ENCODE peak calls at places on chromosomes 13 and 19, in seven cellular contexts. G is breast epithelium, E is NB4, T is spleen, Q is body of pancreas, K is testis, H is uterus. M is an unnamed sample.

GRCh38 chr19:1162404-1163282 is 11.4 kb downstream of the SBNO2 start:
- DNase-seq in K (no peak), T (peak; percentile 75), H (no peak), E (peak; percentile 40), G (no peak), Q (no peak), M (no peak)

GRCh38 chr13:75366380-75367280 is 115.3 kb downstream of the TBC1D4 start:
- DNase-seq in T (no peak), H (no peak), K (no peak), E (no peak), Q (no peak), G (no peak), M (peak; percentile 80)

GRCh38 chr19:10292206-10292788 is 2.5 kb downstream of the ICAM5 start:
- DNase-seq in K (peak; percentile 78), H (peak; percentile 54), G (peak; percentile 75), Q (peak; percentile 70), T (peak; percentile 91), E (peak; percentile 79), M (peak; percentile 48)

GRCh38 chr13:40236566-40237168 is 429.8 kb downstream of the FOXO1 start:
- DNase-seq in E (no peak), H (peak; percentile 76), T (no peak), G (no peak), K (peak; percentile 79), Q (peak; percentile 28), M (no peak)

GRCh38 chr13:60090579-60090978 is 73.1 kb downstream of the DIAPH3 start:
- DNase-seq in T (no peak), Q (no peak), H (no peak), K (no peak), G (no peak), E (no peak), M (peak; percentile 10)

GRCh38 chr13:43464578-43465264 is 322.1 kb downstream of the ENOX1 start:
- DNase-seq in Q (no peak), K (no peak), G (no peak), E (no peak), T (no peak), H (no peak), M (no peak)

GRCh38 chr13:42816538-42816937 is 35.2 kb downstream of the FAM216B start:
- DNase-seq in T (no peak), Q (no peak), H (no peak), G (no peak), K (no peak), E (no peak), M (no peak)

GRCh38 chr19:51586103-51586728 is 15.1 kb downstream of the ZNF175 start:
- DNase-seq in Q (no peak), G (no peak), H (no peak), T (no peak), K (no peak), E (peak; percentile 79), M (no peak)

GRCh38 chr13:90493667-90494066 is 853.8 kb upstream of the MIR17HG start:
- DNase-seq in H (no peak), Q (no peak), T (no peak), K (no peak), E (no peak), G (no peak), M (no peak)

GRCh38 chr13:31968473-31968872 is 63.1 kb upstream of the FRY start:
- DNase-seq in K (peak; percentile 31), H (no peak), Q (peak; percentile 67), E (peak; percentile 63), G (no peak), T (no peak), M (no peak)

GRCh38 chr13:112592181-112592580 is 4.2 kb upstream of the TUBGCP3 start:
- DNase-seq in H (no peak), E (no peak), Q (no peak), T (peak; percentile 51), K (no peak), G (no peak), M (no peak)

GRCh38 chr13:96581741-96582140 is 412.5 kb downstream of the OXGR1 start:
- DNase-seq in K (no peak), E (no peak), T (no peak), G (no peak), H (no peak), Q (no peak), M (no peak)

GRCh38 chr13:34076319-34076718 is 258.4 kb downstream of the RFC3 start:
- DNase-seq in G (no peak), Q (no peak), H (no peak), K (no peak), T (no peak), E (no peak), M (no peak)

GRCh38 chr13:30685320-30685859 is 50.0 kb upstream of the ALOX5AP start:
- DNase-seq in K (no peak), T (no peak), H (no peak), E (no peak), G (no peak), Q (no peak), M (no peak)

GRCh38 chr19:11418518-11419506 is at the start of gene RGL3:
- DNase-seq in T (peak; percentile 82), H (no peak), G (no peak), K (no peak), Q (peak; percentile 70), E (no peak), M (no peak)

GRCh38 chr19:53927745-53928144 is 18.7 kb downstream of the CACNG7 start:
- DNase-seq in K (peak; percentile 71), E (peak; percentile 64), H (no peak), T (no peak), Q (peak; percentile 23), G (no peak), M (peak; percentile 51)

GRCh38 chr19:53112286-53112685 is 9.1 kb upstream of the ZNF160 start:
- DNase-seq in H (no peak), Q (no peak), K (no peak), E (peak; percentile 6), G (no peak), T (no peak), M (no peak)

GRCh38 chr19:1290699-1291651 is 5.3 kb downstream of the EFNA2 start:
- DNase-seq in Q (no peak), H (no peak), E (no peak), G (no peak), T (no peak), K (no peak), M (no peak)

GRCh38 chr13:24032674-24033073 is 127.8 kb upstream of the SPATA13 start:
- DNase-seq in T (no peak), K (no peak), G (no peak), Q (peak; percentile 65), E (no peak), H (no peak), M (no peak)

GRCh38 chr13:38606697-38607096 is 80.2 kb upstream of the FREM2 start:
- DNase-seq in T (no peak), Q (no peak), E (no peak), K (no peak), G (no peak), H (no peak), M (no peak)

GRCh38 chr13:32031025-32031814 is at the start of gene FRY:
- DNase-seq in T (peak; percentile 94), K (peak; percentile 76), Q (peak; percentile 58), G (peak; percentile 77), E (peak; percentile 90), H (peak; percentile 71), M (peak; percentile 55)

GRCh38 chr19:33654840-33655508 is 33.2 kb downstream of the CHST8 start:
- DNase-seq in E (no peak), K (no peak), H (no peak), T (peak; percentile 22), Q (no peak), G (no peak), M (no peak)

GRCh38 chr13:38641164-38641948 is 45.5 kb upstream of the FREM2 start:
- DNase-seq in G (no peak), E (no peak), Q (no peak), K (no peak), H (no peak), T (no peak), M (no peak)

GRCh38 chr13:94464771-94465170 is 14.7 kb downstream of the DCT start:
- DNase-seq in E (no peak), K (no peak), T (no peak), H (no peak), G (no peak), Q (no peak), M (no peak)

GRCh38 chr19:38729653-38730469 is 14.4 kb downstream of the CAPN12 start:
- DNase-seq in E (peak; percentile 66), T (peak; percentile 93), Q (peak; percentile 64), G (no peak), H (peak; percentile 63), K (peak; percentile 80), M (peak; percentile 57)

GRCh38 chr19:49808762-49809154 is 4.3 kb downstream of the FUZ start:
- DNase-seq in H (peak; percentile 93), G (peak; percentile 98), E (peak; percentile 33), T (peak; percentile 96), K (peak; percentile 97), Q (peak; percentile 97), M (peak; percentile 85)

GRCh38 chr19:49811328-49811727 is 1.8 kb downstream of the FUZ start:
- DNase-seq in Q (no peak), T (no peak), H (no peak), G (no peak), E (no peak), K (no peak), M (no peak)

GRCh38 chr19:49807888-49808675 is 5.0 kb downstream of the FUZ start:
- DNase-seq in G (no peak), K (no peak), T (peak; percentile 87), H (no peak), Q (no peak), E (no peak), M (no peak)

GRCh38 chr19:49809155-49809986 is 3.7 kb downstream of the FUZ start:
- DNase-seq in K (peak; percentile 72), Q (peak; percentile 72), H (no peak), G (peak; percentile 75), E (no peak), T (peak; percentile 92), M (peak; percentile 18)

GRCh38 chr19:49809987-49810389 is 3.1 kb downstream of the FUZ start:
- DNase-seq in G (no peak), T (no peak), H (no peak), Q (no peak), K (no peak), E (no peak), M (no peak)
- TF ChIP-seq POLR2A in G (no peak), T (no peak), H (no peak), Q (no peak), K (no peak), E (no peak), M (no peak)

DNA sequence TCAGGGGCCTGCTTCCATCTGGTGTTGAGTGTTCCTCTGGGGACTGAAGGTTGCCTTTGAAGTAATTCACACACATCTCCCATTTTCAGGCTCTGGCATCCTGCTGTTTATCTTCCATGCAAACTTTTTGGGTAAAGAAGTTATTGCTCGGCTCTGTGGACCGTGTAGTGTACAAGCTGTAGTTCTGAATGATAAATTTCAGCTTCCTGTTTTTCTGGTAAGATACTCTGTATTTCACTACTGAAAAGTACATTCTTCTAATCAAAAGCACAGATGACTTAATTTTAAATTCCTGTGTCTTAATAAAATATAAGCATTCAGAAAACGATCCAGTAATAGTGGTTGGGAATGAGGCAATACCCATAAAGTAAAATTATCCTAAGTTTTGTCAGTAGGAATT is 36.7 kb downstream of the MPHOSPH8 start:
- DNase-seq in H (no peak), E (no peak), Q (no peak), T (no peak), G (no peak), K (no peak), M (no peak)
- TF ChIP-seq POLR2A in H (no peak), E (no peak), Q (no peak), T (no peak), G (no peak), K (no peak), M (no peak)

GRCh38 chr19:18282021-18282787 is 782 bp upstream of the JUND start:
- DNase-seq in H (no peak), K (no peak), T (peak; percentile 88), G (no peak), E (peak; percentile 93), Q (no peak), M (peak; percentile 85)
- TF ChIP-seq POLR2A in H (no peak), K (no peak), T (no peak), G (peak; percentile 87), E (no peak), Q (peak; percentile 95), M (no peak)

GRCh38 chr19:3409346-3410064 is 43.1 kb downstream of the NFIC start:
- DNase-seq in G (peak; percentile 84), E (no peak), K (peak; percentile 74), Q (peak; percentile 77), H (peak; percentile 65), T (no peak), M (no peak)
- TF ChIP-seq POLR2A in G (no peak), E (no peak), K (no peak), Q (no peak), H (no peak), T (no peak), M (no peak)